ENCODE peak calls at places on chromosomes 3 and 15, in nine cellular contexts. R is psoas muscle; A is neural progenitor cell; Y is A673; B is small intestine; C is suprapubic skin; O is CD4-positive, CD25-positive, alpha-beta regulatory T cell; H is fibroblast of lung; X is MM.1S. T is an unnamed sample. For H3K36me3, H3K9me3 and H3K4me1, the result is how much of the 10 kb centered on the place peaks cover.

GRCh38 chr3:141454906-141455602 is 31.8 kb upstream of the RASA2 start:
- DNase-seq in R (no peak), A (peak), Y (peak), B (peak), C (no peak), O (peak), H (peak), X (peak), T (peak)

GRCh38 chr3:188269040-188269439 is 115.1 kb downstream of the LPP start:
- DNase-seq in R (no peak), A (no peak), Y (no peak), B (no peak), C (no peak), O (no peak), H (no peak), X (no peak), T (no peak)

GRCh38 chr3:117645561-117646242 is 936.1 kb downstream of the TUSC7 start:
- DNase-seq in R (no peak), A (no peak), Y (no peak), B (no peak), C (no peak), O (no peak), H (no peak), X (peak), T (no peak)

GRCh38 chr3:102354818-102355515 is 79.8 kb upstream of the ZPLD1 start:
- DNase-seq in R (no peak), A (no peak), Y (peak), B (peak), C (no peak), O (no peak), H (peak), X (no peak), T (no peak)

GRCh38 chr3:108472011-108472591 is 38.3 kb downstream of the MYH15 start:
- DNase-seq in R (no peak), A (no peak), Y (peak), B (peak), C (no peak), O (peak), H (peak), X (no peak), T (no peak)

GRCh38 chr15:44193651-44194396 is 1.2 kb downstream of the FRMD5 start:
- DNase-seq in R (no peak), A (peak), Y (peak), B (peak), C (no peak), O (no peak), H (peak), X (peak), T (no peak)

GRCh38 chr3:10437995-10438901 is 67.1 kb downstream of the ATP2B2 start:
- DNase-seq in R (peak), A (no peak), Y (peak), B (no peak), C (no peak), O (no peak), H (peak), X (no peak), T (no peak)

GRCh38 chr15:54564142-54564541 is 585.9 kb downstream of the UNC13C start:
- DNase-seq in R (no peak), A (no peak), Y (no peak), B (no peak), C (no peak), O (no peak), H (no peak), X (no peak), T (no peak)

GRCh38 chr3:114496466-114496865 is 202.6 kb downstream of the TIGIT start:
- DNase-seq in R (no peak), A (no peak), Y (no peak), B (no peak), C (no peak), O (no peak), H (peak), X (no peak), T (no peak)

GRCh38 chr3:11591006-11591360 is 52.7 kb downstream of the VGLL4 start:
- DNase-seq in R (no peak), A (no peak), Y (no peak), B (no peak), C (no peak), O (no peak), H (no peak), X (no peak), T (no peak)

GRCh38 chr15:60798821-60799220 is 319.9 kb upstream of the ICE2 start:
- DNase-seq in R (no peak), A (no peak), Y (peak), B (no peak), C (no peak), O (no peak), H (peak), X (no peak), T (no peak)

GRCh38 chr3:108602249-108602934 is 12.9 kb downstream of the DZIP3 start:
- DNase-seq in R (no peak), A (peak), Y (no peak), B (peak), C (no peak), O (peak), H (no peak), X (no peak), T (no peak)

GRCh38 chr3:115187149-115187757 is 40.2 kb upstream of the ZBTB20 start:
- DNase-seq in R (no peak), A (no peak), Y (no peak), B (no peak), C (no peak), O (no peak), H (no peak), X (peak), T (no peak)

GRCh38 chr3:168828943-168829342 is 733.2 kb upstream of the GOLIM4 start:
- DNase-seq in R (no peak), A (peak), Y (peak), B (no peak), C (no peak), O (no peak), H (no peak), X (no peak), T (no peak)

GRCh38 chr15:56082263-56082761 is 88.9 kb upstream of the NEDD4 start:
- DNase-seq in R (no peak), A (no peak), Y (no peak), B (no peak), C (no peak), O (no peak), H (no peak), X (no peak), T (no peak)

GRCh38 chr3:191328963-191329653 is at the start of gene CCDC50:
- DNase-seq in R (peak), A (peak), Y (peak), B (peak), C (peak), O (peak), H (peak), X (peak), T (peak)

GRCh38 chr15:83283813-83284562 is 476 bp downstream of the BNC1 start:
- DNase-seq in R (no peak), A (peak), Y (no peak), B (no peak), C (no peak), O (no peak), H (peak), X (no peak), T (peak)

GRCh38 chr3:47860206-47860605 is 57.3 kb downstream of the DHX30 start:
- DNase-seq in R (peak), A (no peak), Y (no peak), B (no peak), C (no peak), O (no peak), H (no peak), X (no peak), T (no peak)

GRCh38 chr3:33722186-33722585 is 4.1 kb upstream of the CLASP2 start:
- DNase-seq in R (no peak), A (no peak), Y (peak), B (no peak), C (no peak), O (no peak), H (no peak), X (no peak), T (no peak)

GRCh38 chr3:51718547-51719412 is 11.9 kb downstream of the GRM2 start:
- DNase-seq in R (peak), A (peak), Y (peak), B (peak), C (no peak), O (peak), H (peak), X (peak), T (peak)

GRCh38 chr15:69760263-69760855 is 307.7 kb downstream of the RPLP1 start:
- DNase-seq in R (no peak), A (no peak), Y (no peak), B (no peak), C (no peak), O (no peak), H (peak), X (peak), T (no peak)

GRCh38 chr3:195114786-195115597 is 156.0 kb downstream of the XXYLT1 start:
- DNase-seq in R (no peak), A (no peak), Y (no peak), B (no peak), C (no peak), O (no peak), H (no peak), X (no peak), T (no peak)

GRCh38 chr3:171936231-171936841 is 93.2 kb downstream of the TMEM212 start:
- DNase-seq in R (no peak), A (no peak), Y (peak), B (peak), C (no peak), O (no peak), H (peak), X (no peak), T (no peak)

GRCh38 chr15:87753539-87753938 is 503.0 kb downstream of the NTRK3 start:
- DNase-seq in R (no peak), A (no peak), Y (no peak), B (peak), C (no peak), O (no peak), H (no peak), X (no peak), T (no peak)

GRCh38 chr15:67305506-67305905 is 50.9 kb downstream of the IQCH start:
- DNase-seq in R (no peak), A (no peak), Y (no peak), B (no peak), C (no peak), O (no peak), H (no peak), X (no peak), T (peak)

GRCh38 chr3:2099779-2100191 is 1.1 kb downstream of the CNTN4 start:
- DNase-seq in R (no peak), A (peak), Y (peak), B (no peak), C (no peak), O (no peak), H (no peak), X (no peak), T (no peak)

GRCh38 chr15:43346305-43346704 is 15.9 kb upstream of the LCMT2 start:
- DNase-seq in R (no peak), A (no peak), Y (peak), B (no peak), C (no peak), O (peak), H (no peak), X (no peak), T (no peak)

DNA sequence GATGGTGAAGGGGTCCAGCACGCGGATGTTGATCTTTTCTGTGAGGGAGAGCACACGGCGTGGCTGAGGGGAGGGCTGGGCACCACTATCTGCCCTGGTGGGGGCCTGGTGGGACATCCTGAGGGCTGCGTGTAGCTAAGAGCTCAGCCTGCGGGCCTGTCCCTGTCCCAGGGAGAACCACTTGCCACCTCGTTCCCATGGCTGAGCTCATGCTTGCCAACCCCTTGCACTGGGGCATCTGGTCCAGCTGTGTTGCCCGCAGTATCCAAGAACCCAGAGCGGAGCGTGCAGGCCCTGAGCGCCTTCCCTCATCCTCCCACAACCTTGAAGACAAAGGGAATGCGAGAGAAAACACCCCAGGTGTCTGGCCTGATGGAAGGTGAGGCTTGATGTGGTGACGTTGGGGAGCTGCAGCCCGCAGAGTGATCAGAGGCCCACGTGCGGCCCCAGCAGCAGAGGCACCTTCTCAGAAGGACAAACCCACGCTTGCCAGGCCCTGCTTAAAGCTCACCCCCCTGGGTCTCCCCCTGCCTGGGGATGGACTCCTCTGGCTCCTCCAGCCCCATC is 28.9 kb downstream of the TKT start:
- DNase-seq in R (peak), A (no peak), Y (no peak), B (no peak), C (no peak), O (no peak), H (no peak), X (no peak), T (no peak)
- H3K36me3 ChIP-seq in R (under half), A (under half), Y (under half), B (under half), C (half or more), O (half or more), H (half or more), X (under half), T (half or more)

DNA sequence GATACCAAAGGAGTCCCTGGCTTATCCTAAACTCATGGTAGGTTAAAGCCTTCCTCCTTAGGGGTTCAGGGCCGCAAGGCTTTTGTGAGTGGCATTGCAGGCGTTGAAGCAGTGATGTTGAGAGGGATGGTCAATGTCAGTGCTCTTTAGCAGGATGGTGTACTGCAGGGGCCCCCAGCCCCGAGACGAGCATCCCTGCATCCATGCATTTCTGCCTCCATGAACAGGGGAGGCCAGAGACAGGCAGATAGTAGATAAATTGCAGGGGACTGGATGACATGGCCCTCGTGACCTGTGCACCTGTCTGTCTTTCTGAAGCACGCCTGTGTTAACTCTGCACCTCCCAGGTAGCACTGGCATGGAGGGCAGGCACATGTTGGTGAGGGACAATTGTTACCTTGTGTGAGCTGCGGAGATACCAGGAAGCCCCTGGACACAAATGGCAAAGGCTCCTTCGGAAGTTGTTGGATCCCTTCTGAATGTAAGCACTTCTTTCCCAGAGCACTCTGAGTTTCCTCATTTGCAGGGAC is 133.5 kb downstream of the SNRPN start:
- DNase-seq in R (no peak), A (no peak), Y (no peak), B (no peak), C (no peak), O (no peak), H (no peak), X (no peak), T (no peak)
- H3K9me3 ChIP-seq in R (half or more), A (under half), Y (under half), B (under half), C (half or more), O (half or more), H (under half), X (under half), T (under half)

GRCh38 chr3:128421439-128421836 is 45.3 kb downstream of the DNAJB8 start:
- DNase-seq in R (no peak), A (no peak), Y (no peak), B (no peak), C (no peak), O (no peak), H (no peak), X (no peak), T (no peak)
- H3K4me1 ChIP-seq in R (under half), A (under half), Y (under half), B (under half), C (under half), O (under half), H (under half), X (under half), T (under half)

DNA sequence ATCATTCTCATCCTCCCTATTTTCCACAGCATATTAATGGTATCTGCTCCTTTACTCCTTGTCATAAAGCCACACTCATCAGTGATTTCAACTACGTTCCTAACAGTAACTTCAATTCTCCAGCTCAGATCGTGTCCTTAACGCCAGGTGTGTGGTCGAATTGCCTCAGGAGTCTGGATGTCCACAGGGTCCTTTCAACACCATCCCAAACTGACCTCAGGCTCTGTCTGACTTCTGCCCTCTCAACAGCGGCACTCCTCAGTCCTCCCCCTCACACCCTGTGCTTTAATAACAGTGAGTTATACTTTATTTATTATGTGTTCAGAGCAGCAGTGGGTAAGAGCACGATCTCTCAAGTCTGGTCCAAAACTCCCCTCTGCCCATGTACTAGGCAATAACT is 42.4 kb downstream of the ST3GAL6 start:
- DNase-seq in R (no peak), A (no peak), Y (no peak), B (no peak), C (no peak), O (no peak), H (no peak), X (no peak), T (no peak)
- H3K36me3 ChIP-seq in R (under half), A (under half), Y (under half), B (under half), C (under half), O (under half), H (under half), X (under half), T (under half)

T was measured in HAP-1.